ENCODE peak calls at places on chromosomes 4 and X, in five cellular contexts. E, B, X, C and Q are unnamed samples.

GRCh38 chr4:127558489-127559407 is 74.0 kb upstream of the INTU start:
- DNase-seq in X (no peak), C (no peak), B (no peak), E (no peak), Q (no peak)

GRCh38 chr4:53963786-53964185 is 100.6 kb downstream of the CHIC2 start:
- DNase-seq in E (no peak), B (no peak), X (no peak), C (peak; percentile 68), Q (no peak)

GRCh38 chrX:152600853-152601635 is 36.7 kb upstream of the GABRQ start:
- DNase-seq in X (no peak), B (no peak), C (no peak), E (no peak), Q (no peak)

GRCh38 chr4:167721574-167721973 is 370.8 kb upstream of the ANXA10 start:
- DNase-seq in X (no peak), E (no peak), C (peak; percentile 55), B (peak; percentile 31), Q (no peak)

GRCh38 chrX:2767631-2768455 is 16.0 kb downstream of the XG start:
- DNase-seq in C (peak; percentile 39), X (no peak), E (no peak), B (peak; percentile 61), Q (peak; percentile 28)

GRCh38 chr4:114257516-114257915 is 278.1 kb upstream of the ARSJ start:
- DNase-seq in X (no peak), C (no peak), E (no peak), B (no peak), Q (no peak)

GRCh38 chrX:87626996-87627395 is 109.4 kb downstream of the KLHL4 start:
- DNase-seq in E (no peak), B (no peak), C (no peak), X (no peak), Q (no peak)

GRCh38 chr4:122992111-122992510 is 69.7 kb upstream of the NUDT6 start:
- DNase-seq in E (no peak), B (peak; percentile 37), X (no peak), C (peak; percentile 65), Q (no peak)

GRCh38 chr4:98027827-98028226 is 115.4 kb downstream of the STPG2 start:
- DNase-seq in X (no peak), E (no peak), C (peak; percentile 82), B (peak; percentile 18), Q (peak; percentile 6)

GRCh38 chrX:119791437-119792231 is at the start of gene RPL39:
- DNase-seq in X (peak; percentile 87), C (peak; percentile 89), B (peak; percentile 91), E (peak; percentile 32), Q (peak; percentile 79)

GRCh38 chrX:41452972-41453371 is 5.8 kb downstream of the NYX start:
- DNase-seq in E (peak; percentile 32), X (no peak), C (no peak), B (peak; percentile 31), Q (no peak)

GRCh38 chr4:109977854-109978501 is 65.3 kb downstream of the EGF start:
- DNase-seq in E (no peak), C (peak; percentile 68), X (no peak), B (peak; percentile 72), Q (peak; percentile 9)

GRCh38 chr4:109976189-109976588 is 63.5 kb downstream of the EGF start:
- DNase-seq in E (no peak), B (no peak), X (no peak), C (no peak), Q (no peak)

GRCh38 chr4:109979932-109980717 is 67.4 kb downstream of the EGF start:
- DNase-seq in C (peak; percentile 77), E (peak; percentile 44), B (peak; percentile 67), X (no peak), Q (no peak)

GRCh38 chr4:109981936-109982335 is 69.3 kb downstream of the EGF start:
- DNase-seq in B (no peak), C (no peak), X (no peak), E (no peak), Q (no peak)

DNA sequence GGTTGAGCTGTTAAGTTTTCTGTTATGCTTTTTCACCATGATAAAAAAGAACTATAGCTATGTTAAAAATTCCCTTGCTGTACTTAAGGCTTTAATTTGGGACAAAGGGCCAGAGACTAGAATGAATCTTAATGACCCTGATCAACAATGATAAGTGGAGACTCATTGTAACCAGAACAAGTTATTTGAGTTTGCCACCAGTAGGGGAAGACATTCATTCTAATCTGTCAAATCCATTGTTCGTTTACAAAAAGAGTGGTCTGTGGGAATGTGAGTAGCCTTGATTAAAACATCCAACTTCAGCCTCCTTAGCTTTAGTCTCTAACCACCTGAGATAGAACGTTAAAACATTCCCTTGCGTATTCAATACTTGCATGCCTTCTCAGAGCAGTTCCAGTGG is 66.0 kb downstream of the EGF start:
- DNase-seq in X (no peak), E (no peak), B (no peak), C (no peak), Q (no peak)
- TF ChIP-seq CTCF in X (peak; percentile 30), E (no peak), B (no peak), C (no peak), Q (no peak)

GRCh38 chr4:186554485-186554884 is 882 bp downstream of the MTNR1A start:
- DNase-seq in X (no peak), C (peak; percentile 60), B (peak; percentile 36), E (no peak), Q (peak; percentile 42)
- TF ChIP-seq CTCF in X (no peak), C (peak; percentile 57), B (peak; percentile 34), E (peak; percentile 28), Q (no peak)

GRCh38 chr4:85515701-85516100 is 40.8 kb downstream of the ARHGAP24 start:
- DNase-seq in E (no peak), C (no peak), X (no peak), B (no peak), Q (no peak)
- TF ChIP-seq CTCF in E (no peak), C (no peak), X (no peak), B (no peak), Q (no peak)

GRCh38 chrX:57752866-57753265 is 72.8 kb upstream of the NLRP2B start:
- DNase-seq in X (no peak), E (no peak), B (no peak), C (peak; percentile 2), Q (no peak)
- TF ChIP-seq CTCF in X (no peak), E (no peak), B (no peak), C (no peak), Q (no peak)